ENCODE peak calls at places on chromosomes 7 and 10, in eight cellular contexts. D is GM10248, U is T-helper 2 cell, Q is M059J, R is nephron progenitor cell, Z is body of pancreas, T is renal cortical epithelial cell, S is SHP77 treated with DMSO at 0.1 percent for 48 hours. F is an unnamed sample.
A peak's percentile ranks its signal among the peaks of the same experiment; 100 is the strongest.

GRCh38 chr7:48426966-48427555 is 255.8 kb downstream of the ABCA13 start:
- DNase-seq in D (no peak), U (no peak), Q (peak; percentile 83), R (no peak), Z (no peak), T (peak; percentile 67), S (peak; percentile 96), F (peak; percentile 90)

GRCh38 chr7:71558806-71559205 is 426.9 kb downstream of the GALNT17 start:
- DNase-seq in D (no peak), U (no peak), Q (no peak), R (no peak), Z (no peak), T (no peak), S (no peak), F (no peak)

GRCh38 chr7:100867040-100867795 is at the start of gene TRIP6:
- DNase-seq in D (peak; percentile 83), U (peak; percentile 15), Q (peak; percentile 95), R (peak; percentile 88), Z (peak; percentile 86), T (peak; percentile 72), S (no peak), F (peak; percentile 93)

GRCh38 chr10:43204943-43205671 is 61.8 kb downstream of the RASGEF1A start:
- DNase-seq in D (peak; percentile 83), U (peak; percentile 27), Q (peak; percentile 48), R (peak; percentile 68), Z (peak; percentile 48), T (peak; percentile 54), S (peak; percentile 38), F (peak; percentile 59)

GRCh38 chr7:4641667-4642467 is 40.2 kb upstream of the FOXK1 start:
- DNase-seq in D (peak; percentile 97), U (peak; percentile 96), Q (peak; percentile 83), R (peak; percentile 96), Z (peak; percentile 96), T (peak; percentile 77), S (peak; percentile 91), F (peak; percentile 82)

GRCh38 chr7:44646176-44646920 is 39.9 kb downstream of the OGDH start:
- DNase-seq in D (no peak), U (no peak), Q (no peak), R (no peak), Z (no peak), T (no peak), S (no peak), F (no peak)

GRCh38 chr7:36570508-36571219 is 153.6 kb downstream of the AOAH start:
- DNase-seq in D (no peak), U (no peak), Q (no peak), R (no peak), Z (no peak), T (no peak), S (no peak), F (peak; percentile 4)

GRCh38 chr10:85228726-85229125 is 900.3 kb downstream of the CCSER2 start:
- DNase-seq in D (no peak), U (no peak), Q (no peak), R (no peak), Z (no peak), T (no peak), S (no peak), F (no peak)

GRCh38 chr7:70285854-70286253 is 687.6 kb downstream of the AUTS2 start:
- DNase-seq in D (no peak), U (no peak), Q (no peak), R (no peak), Z (no peak), T (no peak), S (no peak), F (no peak)

GRCh38 chr10:44310762-44311562 is 73.9 kb downstream of the CXCL12 start:
- DNase-seq in D (peak; percentile 83), U (peak; percentile 73), Q (no peak), R (peak; percentile 92), Z (peak; percentile 90), T (peak; percentile 36), S (no peak), F (peak; percentile 47)

GRCh38 chr7:148337995-148338747 is 252.4 kb upstream of the C7orf33 start:
- DNase-seq in D (no peak), U (no peak), Q (no peak), R (no peak), Z (no peak), T (no peak), S (no peak), F (no peak)

GRCh38 chr7:40583653-40584424 is 449.0 kb downstream of the SUGCT start:
- DNase-seq in D (no peak), U (no peak), Q (no peak), R (no peak), Z (no peak), T (no peak), S (no peak), F (peak; percentile 8)

GRCh38 chr7:100093925-100094486 is 5.2 kb downstream of the COPS6 start:
- DNase-seq in D (no peak), U (no peak), Q (no peak), R (no peak), Z (no peak), T (no peak), S (no peak), F (no peak)

GRCh38 chr10:32182476-32182875 is 126.3 kb upstream of the KIF5B start:
- DNase-seq in D (no peak), U (no peak), Q (no peak), R (no peak), Z (no peak), T (no peak), S (no peak), F (no peak)

GRCh38 chr7:30135551-30136271 is 925 bp downstream of the MTURN start:
- DNase-seq in D (peak; percentile 57), U (peak; percentile 29), Q (peak; percentile 68), R (peak; percentile 52), Z (peak; percentile 66), T (no peak), S (peak; percentile 6), F (peak; percentile 21)

GRCh38 chr7:37424995-37425394 is 23.7 kb downstream of the ELMO1 start:
- DNase-seq in D (no peak), U (no peak), Q (no peak), R (no peak), Z (peak; percentile 16), T (no peak), S (no peak), F (no peak)

GRCh38 chr10:110893559-110894179 is 21.9 kb downstream of the PDCD4 start:
- DNase-seq in D (peak; percentile 28), U (peak; percentile 30), Q (peak; percentile 38), R (no peak), Z (no peak), T (peak; percentile 69), S (peak; percentile 45), F (peak; percentile 60)

GRCh38 chr7:155629171-155629570 is 15.3 kb upstream of the RBM33 start:
- DNase-seq in D (no peak), U (no peak), Q (no peak), R (no peak), Z (no peak), T (no peak), S (no peak), F (no peak)

GRCh38 chr10:29994833-29995232 is 64.6 kb downstream of the JCAD start:
- DNase-seq in D (no peak), U (no peak), Q (no peak), R (no peak), Z (no peak), T (no peak), S (no peak), F (no peak)

GRCh38 chr10:63217120-63217605 is 84.0 kb downstream of the NRBF2 start:
- DNase-seq in D (peak; percentile 37), U (peak; percentile 31), Q (peak; percentile 57), R (no peak), Z (peak; percentile 45), T (peak; percentile 76), S (peak; percentile 5), F (peak; percentile 52)

GRCh38 chr10:47311193-47311899 is 10.9 kb upstream of the GDF2 start:
- DNase-seq in D (no peak), U (peak; percentile 42), Q (no peak), R (no peak), Z (peak; percentile 94), T (no peak), S (no peak), F (no peak)